ENCODE peak calls at places on chromosomes 12 and 14, in seven cellular contexts. One of them, this sample, is unnamed.
A peak's percentile ranks its signal among the peaks of the same experiment; 100 is the strongest.

GRCh38 chr12:45355750-45356149 is 139.9 kb downstream of the ANO6 start:
- DNase-seq in stimulated activated CD4-positive, alpha-beta T cell treated with anti-CD3 and anti-CD28 coated beads, Interleukin-1b, Interleukin-23, amount 100 ng/mL, for 24 hours: no peak
- DNase-seq in lower lobe of right lung: no peak
- DNase-seq in amygdala: no peak
- DNase-seq in choroid plexus epithelial cell: peak; percentile 41
- DNase-seq in ACHN: no peak
- DNase-seq in spleen: no peak
- DNase-seq in this sample: no peak

GRCh38 chr14:91369628-91370445 is 47.8 kb downstream of the CCDC88C start:
- DNase-seq in stimulated activated CD4-positive, alpha-beta T cell treated with anti-CD3 and anti-CD28 coated beads, Interleukin-1b, Interleukin-23, amount 100 ng/mL, for 24 hours: no peak
- DNase-seq in lower lobe of right lung: no peak
- DNase-seq in amygdala: peak; percentile 15
- DNase-seq in choroid plexus epithelial cell: no peak
- DNase-seq in ACHN: no peak
- DNase-seq in spleen: no peak
- DNase-seq in this sample: no peak

GRCh38 chr12:51915003-51915625 is 7.8 kb downstream of the ACVRL1 start:
- DNase-seq in stimulated activated CD4-positive, alpha-beta T cell treated with anti-CD3 and anti-CD28 coated beads, Interleukin-1b, Interleukin-23, amount 100 ng/mL, for 24 hours: no peak
- DNase-seq in lower lobe of right lung: no peak
- DNase-seq in amygdala: no peak
- DNase-seq in choroid plexus epithelial cell: no peak
- DNase-seq in ACHN: no peak
- DNase-seq in spleen: no peak
- DNase-seq in this sample: peak; percentile 67

GRCh38 chr14:46215801-46216200 is 435.8 kb downstream of the RPL10L start:
- DNase-seq in stimulated activated CD4-positive, alpha-beta T cell treated with anti-CD3 and anti-CD28 coated beads, Interleukin-1b, Interleukin-23, amount 100 ng/mL, for 24 hours: no peak
- DNase-seq in lower lobe of right lung: no peak
- DNase-seq in amygdala: no peak
- DNase-seq in choroid plexus epithelial cell: no peak
- DNase-seq in ACHN: no peak
- DNase-seq in spleen: no peak
- DNase-seq in this sample: no peak

GRCh38 chr14:69055125-69055524 is 76.0 kb upstream of the ACTN1 start:
- DNase-seq in stimulated activated CD4-positive, alpha-beta T cell treated with anti-CD3 and anti-CD28 coated beads, Interleukin-1b, Interleukin-23, amount 100 ng/mL, for 24 hours: no peak
- DNase-seq in lower lobe of right lung: no peak
- DNase-seq in amygdala: no peak
- DNase-seq in choroid plexus epithelial cell: peak; percentile 98
- DNase-seq in ACHN: peak; percentile 90
- DNase-seq in spleen: no peak
- DNase-seq in this sample: no peak

GRCh38 chr12:86669010-86669409 is 412.8 kb upstream of the MGAT4C start:
- DNase-seq in stimulated activated CD4-positive, alpha-beta T cell treated with anti-CD3 and anti-CD28 coated beads, Interleukin-1b, Interleukin-23, amount 100 ng/mL, for 24 hours: no peak
- DNase-seq in lower lobe of right lung: no peak
- DNase-seq in amygdala: no peak
- DNase-seq in choroid plexus epithelial cell: no peak
- DNase-seq in ACHN: no peak
- DNase-seq in spleen: no peak
- DNase-seq in this sample: no peak

GRCh38 chr12:92134638-92135274 is 10.9 kb downstream of the BTG1 start:
- DNase-seq in stimulated activated CD4-positive, alpha-beta T cell treated with anti-CD3 and anti-CD28 coated beads, Interleukin-1b, Interleukin-23, amount 100 ng/mL, for 24 hours: no peak
- DNase-seq in lower lobe of right lung: no peak
- DNase-seq in amygdala: no peak
- DNase-seq in choroid plexus epithelial cell: peak; percentile 49
- DNase-seq in ACHN: peak; percentile 45
- DNase-seq in spleen: no peak
- DNase-seq in this sample: no peak

GRCh38 chr12:98185606-98186005 is 329.8 kb upstream of the TMPO start:
- DNase-seq in stimulated activated CD4-positive, alpha-beta T cell treated with anti-CD3 and anti-CD28 coated beads, Interleukin-1b, Interleukin-23, amount 100 ng/mL, for 24 hours: no peak
- DNase-seq in lower lobe of right lung: no peak
- DNase-seq in amygdala: no peak
- DNase-seq in choroid plexus epithelial cell: peak; percentile 30
- DNase-seq in ACHN: no peak
- DNase-seq in spleen: no peak
- DNase-seq in this sample: no peak

GRCh38 chr12:12812163-12812562 is 983 bp upstream of the DDX47 start:
- DNase-seq in stimulated activated CD4-positive, alpha-beta T cell treated with anti-CD3 and anti-CD28 coated beads, Interleukin-1b, Interleukin-23, amount 100 ng/mL, for 24 hours: no peak
- DNase-seq in lower lobe of right lung: no peak
- DNase-seq in amygdala: no peak
- DNase-seq in choroid plexus epithelial cell: no peak
- DNase-seq in ACHN: no peak
- DNase-seq in spleen: no peak
- DNase-seq in this sample: no peak

GRCh38 chr12:44227601-44228000 is 391.7 kb downstream of the TMEM117 start:
- DNase-seq in stimulated activated CD4-positive, alpha-beta T cell treated with anti-CD3 and anti-CD28 coated beads, Interleukin-1b, Interleukin-23, amount 100 ng/mL, for 24 hours: no peak
- DNase-seq in lower lobe of right lung: no peak
- DNase-seq in amygdala: no peak
- DNase-seq in choroid plexus epithelial cell: peak; percentile 0
- DNase-seq in ACHN: no peak
- DNase-seq in spleen: no peak
- DNase-seq in this sample: no peak

GRCh38 chr14:32408018-32408417 is 78.9 kb downstream of the AKAP6 start:
- DNase-seq in stimulated activated CD4-positive, alpha-beta T cell treated with anti-CD3 and anti-CD28 coated beads, Interleukin-1b, Interleukin-23, amount 100 ng/mL, for 24 hours: no peak
- DNase-seq in lower lobe of right lung: no peak
- DNase-seq in amygdala: peak; percentile 51
- DNase-seq in choroid plexus epithelial cell: peak; percentile 36
- DNase-seq in ACHN: no peak
- DNase-seq in spleen: no peak
- DNase-seq in this sample: no peak

GRCh38 chr14:34883954-34884353 is 8.8 kb upstream of the BAZ1A start:
- DNase-seq in stimulated activated CD4-positive, alpha-beta T cell treated with anti-CD3 and anti-CD28 coated beads, Interleukin-1b, Interleukin-23, amount 100 ng/mL, for 24 hours: no peak
- DNase-seq in lower lobe of right lung: no peak
- DNase-seq in amygdala: no peak
- DNase-seq in choroid plexus epithelial cell: no peak
- DNase-seq in ACHN: no peak
- DNase-seq in spleen: no peak
- DNase-seq in this sample: no peak

GRCh38 chr12:99039367-99040120 is 394.5 kb downstream of the APAF1 start:
- DNase-seq in stimulated activated CD4-positive, alpha-beta T cell treated with anti-CD3 and anti-CD28 coated beads, Interleukin-1b, Interleukin-23, amount 100 ng/mL, for 24 hours: no peak
- DNase-seq in lower lobe of right lung: no peak
- DNase-seq in amygdala: no peak
- DNase-seq in choroid plexus epithelial cell: no peak
- DNase-seq in ACHN: no peak
- DNase-seq in spleen: no peak
- DNase-seq in this sample: no peak

GRCh38 chr12:54240971-54241588 is 38.8 kb downstream of the CBX5 start:
- DNase-seq in stimulated activated CD4-positive, alpha-beta T cell treated with anti-CD3 and anti-CD28 coated beads, Interleukin-1b, Interleukin-23, amount 100 ng/mL, for 24 hours: no peak
- DNase-seq in lower lobe of right lung: no peak
- DNase-seq in amygdala: no peak
- DNase-seq in choroid plexus epithelial cell: no peak
- DNase-seq in ACHN: no peak
- DNase-seq in spleen: no peak
- DNase-seq in this sample: no peak

GRCh38 chr12:127374447-127374846 is 892.5 kb upstream of the TMEM132C start:
- DNase-seq in stimulated activated CD4-positive, alpha-beta T cell treated with anti-CD3 and anti-CD28 coated beads, Interleukin-1b, Interleukin-23, amount 100 ng/mL, for 24 hours: no peak
- DNase-seq in lower lobe of right lung: no peak
- DNase-seq in amygdala: no peak
- DNase-seq in choroid plexus epithelial cell: no peak
- DNase-seq in ACHN: no peak
- DNase-seq in spleen: no peak
- DNase-seq in this sample: no peak

GRCh38 chr12:81888961-81889360 is 129.8 kb upstream of the PPFIA2 start:
- DNase-seq in stimulated activated CD4-positive, alpha-beta T cell treated with anti-CD3 and anti-CD28 coated beads, Interleukin-1b, Interleukin-23, amount 100 ng/mL, for 24 hours: no peak
- DNase-seq in lower lobe of right lung: no peak
- DNase-seq in amygdala: no peak
- DNase-seq in choroid plexus epithelial cell: no peak
- DNase-seq in ACHN: no peak
- DNase-seq in spleen: no peak
- DNase-seq in this sample: no peak

GRCh38 chr12:18502422-18502821 is 235.4 kb downstream of the PLCZ1 start:
- DNase-seq in stimulated activated CD4-positive, alpha-beta T cell treated with anti-CD3 and anti-CD28 coated beads, Interleukin-1b, Interleukin-23, amount 100 ng/mL, for 24 hours: no peak
- DNase-seq in lower lobe of right lung: no peak
- DNase-seq in amygdala: no peak
- DNase-seq in choroid plexus epithelial cell: no peak
- DNase-seq in ACHN: no peak
- DNase-seq in spleen: no peak
- DNase-seq in this sample: no peak

GRCh38 chr12:69897744-69898143 is 72.7 kb downstream of the MYRFL start:
- DNase-seq in stimulated activated CD4-positive, alpha-beta T cell treated with anti-CD3 and anti-CD28 coated beads, Interleukin-1b, Interleukin-23, amount 100 ng/mL, for 24 hours: no peak
- DNase-seq in lower lobe of right lung: no peak
- DNase-seq in amygdala: no peak
- DNase-seq in choroid plexus epithelial cell: peak; percentile 94
- DNase-seq in ACHN: peak; percentile 67
- DNase-seq in spleen: no peak
- DNase-seq in this sample: no peak

GRCh38 chr12:92070864-92071445 is 74.7 kb downstream of the BTG1 start:
- DNase-seq in stimulated activated CD4-positive, alpha-beta T cell treated with anti-CD3 and anti-CD28 coated beads, Interleukin-1b, Interleukin-23, amount 100 ng/mL, for 24 hours: no peak
- DNase-seq in lower lobe of right lung: no peak
- DNase-seq in amygdala: no peak
- DNase-seq in choroid plexus epithelial cell: peak; percentile 78
- DNase-seq in ACHN: no peak
- DNase-seq in spleen: no peak
- DNase-seq in this sample: no peak

GRCh38 chr14:96581902-96582640 is 79.9 kb downstream of the PAPOLA start:
- DNase-seq in stimulated activated CD4-positive, alpha-beta T cell treated with anti-CD3 and anti-CD28 coated beads, Interleukin-1b, Interleukin-23, amount 100 ng/mL, for 24 hours: no peak
- DNase-seq in lower lobe of right lung: no peak
- DNase-seq in amygdala: no peak
- DNase-seq in choroid plexus epithelial cell: no peak
- DNase-seq in ACHN: peak; percentile 3
- DNase-seq in spleen: peak; percentile 38
- DNase-seq in this sample: no peak

GRCh38 chr14:56199976-56200577 is 81.9 kb downstream of the PELI2 start:
- DNase-seq in stimulated activated CD4-positive, alpha-beta T cell treated with anti-CD3 and anti-CD28 coated beads, Interleukin-1b, Interleukin-23, amount 100 ng/mL, for 24 hours: no peak
- DNase-seq in lower lobe of right lung: no peak
- DNase-seq in amygdala: no peak
- DNase-seq in choroid plexus epithelial cell: peak; percentile 54
- DNase-seq in ACHN: no peak
- DNase-seq in spleen: no peak
- DNase-seq in this sample: no peak

GRCh38 chr12:93273834-93274705 is 103.7 kb upstream of the NUDT4 start:
- DNase-seq in stimulated activated CD4-positive, alpha-beta T cell treated with anti-CD3 and anti-CD28 coated beads, Interleukin-1b, Interleukin-23, amount 100 ng/mL, for 24 hours: no peak
- DNase-seq in lower lobe of right lung: no peak
- DNase-seq in amygdala: no peak
- DNase-seq in choroid plexus epithelial cell: no peak
- DNase-seq in ACHN: no peak
- DNase-seq in spleen: no peak
- DNase-seq in this sample: no peak

GRCh38 chr12:110223777-110224378 is 57.2 kb upstream of the ATP2A2 start:
- DNase-seq in stimulated activated CD4-positive, alpha-beta T cell treated with anti-CD3 and anti-CD28 coated beads, Interleukin-1b, Interleukin-23, amount 100 ng/mL, for 24 hours: no peak
- DNase-seq in lower lobe of right lung: no peak
- DNase-seq in amygdala: no peak
- DNase-seq in choroid plexus epithelial cell: no peak
- DNase-seq in ACHN: no peak
- DNase-seq in spleen: no peak
- DNase-seq in this sample: no peak

GRCh38 chr14:92993302-92993701 is 70.4 kb downstream of the CHGA start:
- DNase-seq in stimulated activated CD4-positive, alpha-beta T cell treated with anti-CD3 and anti-CD28 coated beads, Interleukin-1b, Interleukin-23, amount 100 ng/mL, for 24 hours: no peak
- DNase-seq in lower lobe of right lung: peak; percentile 69
- DNase-seq in amygdala: no peak
- DNase-seq in choroid plexus epithelial cell: no peak
- DNase-seq in ACHN: no peak
- DNase-seq in spleen: no peak
- DNase-seq in this sample: no peak

GRCh38 chr12:106978035-106978800 is 8.7 kb downstream of the MTERF2 start:
- DNase-seq in stimulated activated CD4-positive, alpha-beta T cell treated with anti-CD3 and anti-CD28 coated beads, Interleukin-1b, Interleukin-23, amount 100 ng/mL, for 24 hours: no peak
- DNase-seq in lower lobe of right lung: no peak
- DNase-seq in amygdala: peak; percentile 5
- DNase-seq in choroid plexus epithelial cell: peak; percentile 78
- DNase-seq in ACHN: no peak
- DNase-seq in spleen: no peak
- DNase-seq in this sample: no peak

GRCh38 chr14:30600907-30601578 is 21.1 kb upstream of the SCFD1 start:
- DNase-seq in stimulated activated CD4-positive, alpha-beta T cell treated with anti-CD3 and anti-CD28 coated beads, Interleukin-1b, Interleukin-23, amount 100 ng/mL, for 24 hours: no peak
- DNase-seq in lower lobe of right lung: no peak
- DNase-seq in amygdala: no peak
- DNase-seq in choroid plexus epithelial cell: no peak
- DNase-seq in ACHN: no peak
- DNase-seq in spleen: no peak
- DNase-seq in this sample: no peak

GRCh38 chr12:97560359-97560758 is 97.8 kb downstream of the RMST start:
- DNase-seq in stimulated activated CD4-positive, alpha-beta T cell treated with anti-CD3 and anti-CD28 coated beads, Interleukin-1b, Interleukin-23, amount 100 ng/mL, for 24 hours: no peak
- DNase-seq in lower lobe of right lung: no peak
- DNase-seq in amygdala: no peak
- DNase-seq in choroid plexus epithelial cell: no peak
- DNase-seq in ACHN: no peak
- DNase-seq in spleen: no peak
- DNase-seq in this sample: no peak

GRCh38 chr14:28676481-28676880 is 90.1 kb upstream of the FOXG1 start:
- DNase-seq in stimulated activated CD4-positive, alpha-beta T cell treated with anti-CD3 and anti-CD28 coated beads, Interleukin-1b, Interleukin-23, amount 100 ng/mL, for 24 hours: no peak
- DNase-seq in lower lobe of right lung: no peak
- DNase-seq in amygdala: no peak
- DNase-seq in choroid plexus epithelial cell: peak; percentile 37
- DNase-seq in ACHN: peak; percentile 14
- DNase-seq in spleen: no peak
- DNase-seq in this sample: no peak

GRCh38 chr14:105748204-105748578 is 221.8 kb downstream of the TMEM121 start:
- DNase-seq in stimulated activated CD4-positive, alpha-beta T cell treated with anti-CD3 and anti-CD28 coated beads, Interleukin-1b, Interleukin-23, amount 100 ng/mL, for 24 hours: no peak
- DNase-seq in lower lobe of right lung: peak; percentile 23
- DNase-seq in amygdala: peak; percentile 19
- DNase-seq in choroid plexus epithelial cell: no peak
- DNase-seq in ACHN: peak; percentile 30
- DNase-seq in spleen: peak; percentile 67
- DNase-seq in this sample: no peak

GRCh38 chr14:70784886-70785285 is 24.4 kb downstream of the MAP3K9 start:
- DNase-seq in stimulated activated CD4-positive, alpha-beta T cell treated with anti-CD3 and anti-CD28 coated beads, Interleukin-1b, Interleukin-23, amount 100 ng/mL, for 24 hours: no peak
- DNase-seq in lower lobe of right lung: no peak
- DNase-seq in amygdala: no peak
- DNase-seq in choroid plexus epithelial cell: no peak
- DNase-seq in ACHN: no peak
- DNase-seq in spleen: no peak
- DNase-seq in this sample: no peak